ENCODE peak calls at places on chromosome 4, in nine cellular contexts. L, P, G, Z, H, E, Y, M and U are unnamed samples.

GRCh38 chr4:35952751-35953150 is 291.6 kb downstream of the ARAP2 start:
- DNase-seq in L (no peak), P (no peak), G (no peak), Z (no peak), H (no peak), E (no peak), Y (no peak), M (no peak), U (no peak)

GRCh38 chr4:147409350-147409749 is 71.5 kb upstream of the EDNRA start:
- DNase-seq in L (peak), P (no peak), G (no peak), Z (no peak), H (no peak), E (no peak), Y (peak), M (peak), U (peak)

GRCh38 chr4:73832651-73833237 is 3.7 kb upstream of the CXCL6 start:
- DNase-seq in L (peak), P (no peak), G (no peak), Z (no peak), H (no peak), E (no peak), Y (peak), M (no peak), U (peak)

GRCh38 chr4:120525106-120525505 is 397.4 kb downstream of the PRDM5 start:
- DNase-seq in L (no peak), P (no peak), G (no peak), Z (no peak), H (no peak), E (no peak), Y (no peak), M (no peak), U (no peak)

GRCh38 chr4:4415806-4416805 is 29.2 kb downstream of the NSG1 start:
- DNase-seq in L (no peak), P (peak), G (no peak), Z (no peak), H (no peak), E (no peak), Y (no peak), M (no peak), U (no peak)

GRCh38 chr4:4339504-4340085 is 47.3 kb upstream of the NSG1 start:
- DNase-seq in L (no peak), P (no peak), G (peak), Z (no peak), H (peak), E (no peak), Y (no peak), M (peak), U (peak)

GRCh38 chr4:118889313-118889694 is 650 bp downstream of the SYNPO2 start:
- DNase-seq in L (no peak), P (peak), G (no peak), Z (no peak), H (no peak), E (no peak), Y (peak), M (no peak), U (peak)

GRCh38 chr4:54104907-54105306 is 4.9 kb downstream of the GSX2 start:
- DNase-seq in L (no peak), P (no peak), G (no peak), Z (no peak), H (no peak), E (no peak), Y (no peak), M (no peak), U (no peak)

GRCh38 chr4:89509708-89510269 is 202.2 kb upstream of the GPRIN3 start:
- DNase-seq in L (peak), P (no peak), G (no peak), Z (no peak), H (no peak), E (no peak), Y (peak), M (no peak), U (peak)

GRCh38 chr4:8911311-8912088 is 39.9 kb upstream of the HMX1 start:
- DNase-seq in L (no peak), P (peak), G (peak), Z (no peak), H (peak), E (peak), Y (no peak), M (peak), U (no peak)

GRCh38 chr4:41748074-41748787 is at the start of gene PHOX2B:
- DNase-seq in L (no peak), P (no peak), G (no peak), Z (no peak), H (no peak), E (peak), Y (no peak), M (no peak), U (no peak)

GRCh38 chr4:138222041-138222440 is 20.1 kb downstream of the SLC7A11 start:
- DNase-seq in L (peak), P (no peak), G (peak), Z (no peak), H (peak), E (no peak), Y (peak), M (no peak), U (peak)

GRCh38 chr4:3022651-3023050 is 51.7 kb downstream of the HTT-AS start:
- DNase-seq in L (no peak), P (no peak), G (no peak), Z (no peak), H (no peak), E (no peak), Y (no peak), M (no peak), U (no peak)

GRCh38 chr4:153467154-153467896 is 1.2 kb downstream of the TMEM131L start:
- DNase-seq in L (no peak), P (peak), G (peak), Z (peak), H (peak), E (peak), Y (no peak), M (peak), U (no peak)

GRCh38 chr4:8278009-8278395 is 8.4 kb downstream of the HTRA3 start:
- DNase-seq in L (peak), P (peak), G (no peak), Z (no peak), H (no peak), E (peak), Y (no peak), M (peak), U (no peak)

GRCh38 chr4:119244344-119244743 is 31.8 kb downstream of the USP53 start:
- DNase-seq in L (no peak), P (no peak), G (no peak), Z (no peak), H (no peak), E (no peak), Y (no peak), M (no peak), U (no peak)

GRCh38 chr4:173748353-173748752 is 218.3 kb upstream of the HAND2 start:
- DNase-seq in L (no peak), P (no peak), G (no peak), Z (no peak), H (peak), E (no peak), Y (peak), M (no peak), U (peak)

GRCh38 chr4:37663552-37663951 is 22.6 kb downstream of the RELL1 start:
- DNase-seq in L (no peak), P (no peak), G (no peak), Z (no peak), H (no peak), E (no peak), Y (no peak), M (no peak), U (no peak)

GRCh38 chr4:67700119-67700873 is 659 bp downstream of the UBA6 start:
- DNase-seq in L (peak), P (no peak), G (no peak), Z (no peak), H (no peak), E (no peak), Y (peak), M (no peak), U (peak)

GRCh38 chr4:8726344-8726851 is 133.8 kb downstream of the CPZ start:
- DNase-seq in L (no peak), P (peak), G (peak), Z (no peak), H (no peak), E (no peak), Y (no peak), M (no peak), U (no peak)

GRCh38 chr4:56575820-56576429 is 70.3 kb downstream of the ARL9 start:
- DNase-seq in L (peak), P (no peak), G (no peak), Z (no peak), H (peak), E (no peak), Y (peak), M (no peak), U (peak)

GRCh38 chr4:5619913-5620625 is 88.3 kb downstream of the EVC2 start:
- DNase-seq in L (no peak), P (no peak), G (no peak), Z (no peak), H (no peak), E (no peak), Y (no peak), M (no peak), U (peak)

GRCh38 chr4:145881991-145882390 is 56.6 kb downstream of the ZNF827 start:
- DNase-seq in L (no peak), P (no peak), G (no peak), Z (no peak), H (peak), E (peak), Y (no peak), M (no peak), U (no peak)

GRCh38 chr4:124181045-124181444 is 531.5 kb downstream of the ANKRD50 start:
- DNase-seq in L (no peak), P (no peak), G (no peak), Z (no peak), H (no peak), E (no peak), Y (no peak), M (no peak), U (peak)

GRCh38 chr4:1727117-1728031 is 6.1 kb downstream of the TACC3 start:
- DNase-seq in L (peak), P (no peak), G (no peak), Z (no peak), H (no peak), E (peak), Y (peak), M (no peak), U (peak)

GRCh38 chr4:183960021-183960420 is 54.9 kb downstream of the STOX2 start:
- DNase-seq in L (peak), P (peak), G (peak), Z (no peak), H (peak), E (no peak), Y (peak), M (peak), U (peak)

GRCh38 chr4:80202784-80203553 is 5.7 kb downstream of the PRDM8 start:
- DNase-seq in L (peak), P (peak), G (no peak), Z (peak), H (peak), E (peak), Y (peak), M (peak), U (no peak)

GRCh38 chr4:155906554-155907247 is 3.2 kb downstream of the TDO2 start:
- DNase-seq in L (peak), P (no peak), G (no peak), Z (no peak), H (peak), E (no peak), Y (peak), M (no peak), U (peak)

GRCh38 chr4:15106417-15106816 is 104.1 kb downstream of the CPEB2 start:
- DNase-seq in L (no peak), P (no peak), G (no peak), Z (no peak), H (peak), E (no peak), Y (peak), M (no peak), U (no peak)

GRCh38 chr4:8427761-8428287 is 12.7 kb downstream of the ACOX3 start:
- DNase-seq in L (peak), P (peak), G (no peak), Z (no peak), H (peak), E (no peak), Y (peak), M (no peak), U (peak)

GRCh38 chr4:10457255-10457801 is at the start of gene ZNF518B:
- DNase-seq in L (peak), P (peak), G (peak), Z (peak), H (peak), E (peak), Y (peak), M (peak), U (peak)
- H3K4me3 ChIP-seq in L (peak), P (peak), G (peak), Z (peak), H (peak), E (peak), Y (peak), M (peak), U (peak)

GRCh38 chr4:101306764-101307615 is 40.3 kb downstream of the PPP3CA start:
- DNase-seq in L (peak), P (no peak), G (no peak), Z (no peak), H (no peak), E (no peak), Y (no peak), M (no peak), U (peak)
- H3K4me3 ChIP-seq in L (no peak), P (no peak), G (no peak), Z (no peak), H (no peak), E (no peak), Y (peak), M (no peak), U (no peak)

DNA sequence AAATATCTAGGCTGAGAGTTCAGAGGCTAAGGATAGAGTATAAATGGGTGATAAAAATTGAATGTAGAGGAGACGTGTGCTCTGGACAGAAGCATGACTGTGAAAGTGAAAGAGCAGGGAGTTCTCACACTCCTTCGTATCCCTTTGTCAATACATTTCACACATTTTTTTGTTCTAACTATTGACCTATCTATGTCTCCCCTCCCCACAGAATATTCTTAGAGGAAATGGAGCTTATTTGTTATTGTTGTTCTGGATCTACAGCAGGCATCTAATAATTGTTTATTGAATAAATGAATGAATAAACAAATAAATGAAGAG is 57.6 kb downstream of the ENPEP start:
- DNase-seq in L (peak), P (no peak), G (no peak), Z (no peak), H (no peak), E (no peak), Y (peak), M (no peak), U (no peak)
- H3K4me3 ChIP-seq in L (no peak), P (no peak), G (no peak), Z (no peak), H (no peak), E (no peak), Y (peak), M (no peak), U (no peak)

GRCh38 chr4:78324625-78325024 is 226.9 kb upstream of the ANXA3 start:
- DNase-seq in L (no peak), P (no peak), G (no peak), Z (no peak), H (no peak), E (no peak), Y (no peak), M (no peak), U (no peak)

GRCh38 chr4:78322032-78322431 is 229.5 kb upstream of the ANXA3 start:
- DNase-seq in L (no peak), P (no peak), G (no peak), Z (no peak), H (no peak), E (no peak), Y (no peak), M (no peak), U (no peak)

GRCh38 chr4:78320353-78320935 is 231.1 kb upstream of the ANXA3 start:
- DNase-seq in L (peak), P (no peak), G (no peak), Z (no peak), H (no peak), E (no peak), Y (peak), M (no peak), U (no peak)

GRCh38 chr4:78323439-78323838 is 228.1 kb upstream of the ANXA3 start:
- DNase-seq in L (no peak), P (no peak), G (no peak), Z (no peak), H (no peak), E (no peak), Y (no peak), M (no peak), U (no peak)

DNA sequence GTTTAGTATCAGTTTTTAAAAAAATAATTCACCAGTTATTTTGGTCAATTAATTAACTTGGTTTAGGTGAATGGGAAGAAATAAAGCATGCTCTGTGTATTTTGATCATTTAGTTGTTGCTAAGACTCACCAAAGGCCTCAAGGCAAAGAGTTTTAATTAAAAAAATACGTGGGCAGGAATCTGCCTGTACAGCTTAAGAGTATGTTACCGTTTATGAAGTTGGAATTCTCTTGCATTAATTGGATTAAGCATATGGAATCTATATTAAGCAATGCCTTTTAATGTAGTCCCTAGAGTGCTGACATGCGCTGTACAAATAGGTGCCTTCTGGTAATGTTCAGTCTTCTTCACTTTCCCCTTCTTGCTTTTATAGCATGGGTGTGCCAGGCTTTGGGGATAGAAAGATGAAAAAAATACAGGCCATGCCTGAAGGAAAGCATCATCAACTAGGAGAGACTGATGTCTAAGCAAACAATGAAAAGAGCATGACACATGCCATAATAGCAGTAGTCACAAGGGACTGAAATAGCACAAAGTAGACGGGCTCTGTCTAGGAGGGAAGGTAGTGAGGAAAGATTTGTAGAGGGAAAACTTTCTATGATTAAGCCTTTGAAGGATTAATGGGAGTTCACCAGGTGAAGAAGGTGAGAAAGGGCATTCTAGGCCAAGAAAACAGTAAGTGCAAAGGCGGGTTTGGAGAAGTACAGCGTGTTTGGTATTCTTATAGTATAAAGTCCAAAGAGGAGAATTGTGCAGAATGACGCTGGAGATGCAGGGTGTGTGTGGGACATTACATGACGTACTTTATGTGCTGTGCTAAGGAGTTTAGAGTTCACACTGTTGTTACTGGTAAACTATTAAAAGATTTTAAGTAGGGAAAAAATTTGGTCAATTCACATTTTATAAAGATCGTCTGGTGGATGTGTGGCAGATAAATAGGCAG is 226.1 kb upstream of the ANXA3 start:
- DNase-seq in L (no peak), P (no peak), G (no peak), Z (no peak), H (peak), E (no peak), Y (no peak), M (no peak), U (no peak)
- H3K4me3 ChIP-seq in L (no peak), P (no peak), G (no peak), Z (no peak), H (no peak), E (no peak), Y (no peak), M (no peak), U (no peak)

GRCh38 chr4:181687116-181687515 is 556.1 kb upstream of the TENM3 start:
- DNase-seq in L (peak), P (no peak), G (no peak), Z (no peak), H (no peak), E (no peak), Y (no peak), M (no peak), U (no peak)

GRCh38 chr4:181684310-181684709 is 558.9 kb upstream of the TENM3 start:
- DNase-seq in L (peak), P (no peak), G (no peak), Z (no peak), H (no peak), E (no peak), Y (peak), M (no peak), U (peak)

GRCh38 chr4:181688416-181688815 is 554.8 kb upstream of the TENM3 start:
- DNase-seq in L (peak), P (no peak), G (no peak), Z (no peak), H (no peak), E (no peak), Y (peak), M (no peak), U (no peak)

GRCh38 chr4:181685911-181686310 is 557.3 kb upstream of the TENM3 start:
- DNase-seq in L (peak), P (no peak), G (no peak), Z (no peak), H (no peak), E (no peak), Y (peak), M (no peak), U (peak)

DNA sequence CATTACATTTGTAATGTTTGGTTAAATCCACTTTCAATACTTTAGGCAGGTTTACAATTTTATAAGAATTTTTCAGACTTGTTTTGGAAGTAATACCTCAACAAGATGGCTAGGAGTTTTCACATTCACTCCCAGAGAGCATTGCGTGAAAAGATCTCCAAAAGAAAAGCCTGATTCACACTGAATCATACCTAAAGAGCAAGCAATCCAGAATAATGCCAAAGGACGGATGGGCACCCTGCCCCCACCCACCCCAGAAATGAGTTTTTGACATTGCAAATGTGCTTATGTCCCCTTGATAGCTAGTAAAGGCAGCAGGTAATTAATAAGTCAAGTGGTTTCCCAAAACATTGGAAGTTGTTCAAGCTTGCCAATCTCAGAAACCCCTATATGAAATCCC is 557.7 kb upstream of the TENM3 start:
- DNase-seq in L (peak), P (no peak), G (no peak), Z (no peak), H (no peak), E (no peak), Y (peak), M (no peak), U (peak)
- H3K4me3 ChIP-seq in L (peak), P (no peak), G (no peak), Z (no peak), H (no peak), E (no peak), Y (no peak), M (no peak), U (no peak)